ENCODE peak calls at places on chromosomes 5 and 9, in eight cellular contexts. R is GM23338, E is GF-D8, X is astrocyte, H is T-helper 22 cell, T is NCI-H69, F is H4, M is EL. C is an unnamed sample.

GRCh38 chr9:9556865-9557803 is 1055.7 kb downstream of the PTPRD start:
- DNase-seq in F (no peak), H (no peak), E (no peak), T (no peak), R (peak), M (no peak), X (no peak), C (no peak)

GRCh38 chr9:31590091-31590490 is 794.4 kb upstream of the ACO1 start:
- DNase-seq in M (no peak), H (no peak), X (peak), T (peak), F (peak), R (no peak), E (no peak), C (no peak)

GRCh38 chr5:143341807-143342570 is 61.5 kb downstream of the NR3C1 start:
- DNase-seq in M (peak), T (peak), R (no peak), X (peak), F (peak), H (no peak), E (no peak), C (no peak)

GRCh38 chr9:130837002-130837511 is 2.0 kb downstream of the ABL1 start:
- DNase-seq in T (peak), E (no peak), H (no peak), M (peak), R (no peak), F (no peak), X (peak), C (no peak)

GRCh38 chr9:127430415-127430814 is 6.2 kb downstream of the ZNF79 start:
- DNase-seq in X (no peak), E (no peak), F (no peak), M (no peak), T (no peak), H (no peak), R (no peak), C (no peak)

GRCh38 chr9:19440823-19441580 is 32.2 kb downstream of the ACER2 start:
- DNase-seq in X (no peak), E (no peak), M (no peak), T (no peak), H (no peak), F (no peak), R (no peak), C (no peak)

GRCh38 chr9:126067031-126067734 is 259.4 kb upstream of the MVB12B start:
- DNase-seq in F (no peak), E (no peak), X (no peak), M (no peak), R (no peak), H (no peak), T (no peak), C (no peak)

GRCh38 chr5:141855265-141856029 is 22.8 kb downstream of the PCDH1 start:
- DNase-seq in T (peak), H (no peak), F (peak), M (no peak), R (no peak), E (no peak), X (no peak), C (no peak)

GRCh38 chr5:142960309-142960696 is 190.1 kb downstream of the ARHGAP26 start:
- DNase-seq in X (peak), E (no peak), R (no peak), H (no peak), M (peak), T (no peak), F (peak), C (no peak)

C was measured in spleen.